ENCODE peak calls at places on chromosomes 13 and 19, in nine cellular contexts. D is ovary; T is colonic mucosa; U is HepG2; V is dorsolateral prefrontal cortex; R is foreskin keratinocyte; E is transverse colon; M is PC-3; I is CD8-positive, alpha-beta T cell. F is an unnamed sample.

GRCh38 chr13:110650436-110650835 is 35.1 kb downstream of the NAXD start:
- DNase-seq in D (no peak), T (peak), U (no peak), V (no peak), R (no peak), E (no peak), M (no peak), I (no peak), F (no peak)

GRCh38 chr19:49672131-49672919 is 4.7 kb upstream of the PRMT1 start:
- DNase-seq in D (peak), T (peak), U (peak), V (peak), R (peak), E (peak), M (peak), I (peak), F (peak)

GRCh38 chr13:94950303-94950702 is 238.0 kb upstream of the SOX21 start:
- DNase-seq in D (no peak), T (no peak), U (no peak), V (no peak), R (no peak), E (no peak), M (no peak), I (no peak), F (no peak)

GRCh38 chr19:52665529-52665928 is 27.4 kb upstream of the ZNF83 start:
- DNase-seq in D (no peak), T (no peak), U (no peak), V (no peak), R (peak), E (no peak), M (peak), I (no peak), F (no peak)

GRCh38 chr13:27481766-27482165 is 31.4 kb upstream of the MTIF3 start:
- DNase-seq in D (peak), T (peak), U (peak), V (no peak), R (peak), E (peak), M (peak), I (no peak), F (peak)

GRCh38 chr19:12828494-12828893 is 5.9 kb downstream of the RTBDN start:
- DNase-seq in D (no peak), T (peak), U (peak), V (no peak), R (no peak), E (peak), M (peak), I (no peak), F (peak)

GRCh38 chr19:30651066-30651465 is 278.9 kb downstream of the ZNF536 start:
- DNase-seq in D (no peak), T (no peak), U (no peak), V (no peak), R (no peak), E (no peak), M (no peak), I (no peak), F (no peak)

GRCh38 chr19:44592451-44592890 is 20.9 kb upstream of the IGSF23 start:
- DNase-seq in D (no peak), T (no peak), U (no peak), V (no peak), R (no peak), E (no peak), M (no peak), I (no peak), F (no peak)

GRCh38 chr19:55368106-55368505 is 2.2 kb downstream of the IL11 start:
- DNase-seq in D (no peak), T (no peak), U (no peak), V (no peak), R (no peak), E (no peak), M (no peak), I (no peak), F (no peak)

GRCh38 chr19:55368701-55369563 is 1.3 kb downstream of the IL11 start:
- DNase-seq in D (no peak), T (no peak), U (no peak), V (no peak), R (no peak), E (no peak), M (peak), I (no peak), F (peak)

GRCh38 chr19:55372316-55373081 is 2.2 kb upstream of the IL11 start:
- DNase-seq in D (no peak), T (no peak), U (peak), V (no peak), R (no peak), E (no peak), M (peak), I (no peak), F (no peak)

GRCh38 chr19:55370305-55370988 is at the start of gene IL11:
- DNase-seq in D (no peak), T (no peak), U (no peak), V (no peak), R (no peak), E (no peak), M (peak), I (no peak), F (peak)

DNA sequence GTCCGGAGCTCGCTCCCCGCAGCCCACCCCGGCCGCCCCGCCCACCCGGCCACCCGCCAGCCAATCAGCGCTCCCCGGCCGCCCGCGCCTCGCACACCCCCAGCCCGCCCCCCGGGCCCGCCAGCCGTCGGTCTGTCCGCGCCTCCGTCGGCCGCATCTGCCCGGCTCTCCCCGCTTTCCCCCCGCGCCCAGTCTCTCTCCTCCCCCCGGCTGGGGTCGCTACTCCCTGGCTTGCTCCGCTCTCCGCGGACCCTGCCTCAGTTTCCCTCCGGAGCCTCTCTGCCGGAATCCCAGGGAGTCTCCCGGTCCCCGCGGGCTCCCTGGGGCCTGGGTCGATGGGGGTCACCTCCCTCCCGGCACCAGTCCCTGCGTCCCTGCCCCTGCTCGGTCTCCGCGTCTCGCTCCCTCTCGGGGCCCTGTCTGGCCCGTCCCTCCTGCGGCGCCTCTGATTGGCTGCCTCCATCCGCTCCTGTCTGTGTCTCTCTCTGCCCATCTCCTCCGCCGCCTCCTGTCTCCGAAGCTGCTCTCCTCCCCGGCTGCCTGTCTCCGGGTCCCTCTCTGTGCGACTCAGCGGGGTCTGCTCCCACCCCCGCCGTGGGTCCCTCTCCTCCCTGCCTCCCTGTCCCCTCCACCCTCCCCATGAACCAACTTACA is 485 bp downstream of the IL11 start:
- DNase-seq in D (no peak), T (no peak), U (no peak), V (no peak), R (peak), E (no peak), M (peak), I (no peak), F (no peak)
- H3K27ac ChIP-seq in D (no peak), T (no peak), U (no peak), V (no peak), R (peak), E (peak), M (peak), I (no peak), F (no peak)

DNA sequence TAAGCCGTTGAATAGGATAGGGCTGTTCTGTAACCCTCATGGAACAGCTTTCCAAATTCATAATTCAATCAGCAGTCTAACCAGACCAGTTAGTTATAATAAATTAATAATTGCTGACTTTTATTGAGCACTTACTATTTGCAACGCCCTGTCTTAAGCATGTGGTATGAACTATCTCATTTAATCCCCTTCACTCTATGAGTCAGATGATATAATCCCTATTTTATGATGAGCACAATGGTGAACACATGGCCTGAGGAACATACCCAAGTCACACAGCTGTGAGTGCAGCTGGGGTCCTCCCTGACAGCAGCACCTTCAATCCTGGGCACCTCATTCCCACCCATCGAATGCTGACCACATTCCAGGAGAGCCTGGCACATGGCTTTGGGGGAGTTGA is 28.0 kb upstream of the SACS start:
- DNase-seq in D (no peak), T (no peak), U (no peak), V (no peak), R (no peak), E (no peak), M (no peak), I (no peak), F (no peak)
- H3K27ac ChIP-seq in D (no peak), T (no peak), U (no peak), V (no peak), R (no peak), E (no peak), M (no peak), I (no peak), F (no peak)

DNA sequence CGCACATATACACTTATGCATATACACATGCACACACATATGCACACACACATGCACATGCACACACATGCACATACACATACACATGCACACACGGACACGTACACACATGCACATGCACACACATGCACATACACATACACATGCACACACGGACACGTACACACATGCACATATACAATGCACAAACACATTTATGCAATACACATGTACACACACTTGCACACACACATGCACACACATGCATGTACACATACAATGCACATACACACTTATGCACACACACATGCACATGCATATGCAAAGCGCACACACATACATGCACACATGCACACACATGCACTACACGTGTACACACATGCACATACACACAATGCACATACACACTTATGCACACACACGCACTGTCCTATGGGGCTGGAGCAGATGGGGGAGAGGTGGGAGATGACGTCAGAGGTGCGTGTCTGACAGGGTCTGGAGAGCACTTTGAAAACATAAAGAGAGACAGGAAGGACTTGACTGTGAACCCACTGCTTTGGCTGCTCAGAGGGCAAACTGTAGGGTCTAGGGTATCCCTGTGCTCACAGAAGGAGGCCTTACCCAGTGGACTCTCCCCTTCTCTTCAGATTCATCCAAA is 108.2 kb downstream of the UQCRFS1 start:
- DNase-seq in D (no peak), T (no peak), U (no peak), V (no peak), R (no peak), E (no peak), M (no peak), I (no peak), F (no peak)
- H3K27ac ChIP-seq in D (no peak), T (no peak), U (no peak), V (no peak), R (no peak), E (no peak), M (no peak), I (no peak), F (no peak)

GRCh38 chr13:75637101-75637774 is 1.1 kb downstream of the LMO7 start:
- DNase-seq in D (no peak), T (no peak), U (no peak), V (no peak), R (no peak), E (no peak), M (no peak), I (no peak), F (no peak)
- H3K27ac ChIP-seq in D (no peak), T (no peak), U (no peak), V (no peak), R (no peak), E (no peak), M (no peak), I (no peak), F (no peak)

GRCh38 chr19:10565028-10565566 is 713 bp downstream of the KRI1 start:
- DNase-seq in D (peak), T (peak), U (no peak), V (peak), R (no peak), E (peak), M (peak), I (peak), F (no peak)
- H3K27ac ChIP-seq in D (peak), T (peak), U (peak), V (peak), R (peak), E (peak), M (peak), I (peak), F (peak)

GRCh38 chr13:60754691-60755090 is 357.7 kb downstream of the TDRD3 start:
- DNase-seq in D (no peak), T (no peak), U (no peak), V (no peak), R (no peak), E (no peak), M (no peak), I (no peak), F (no peak)
- H3K27ac ChIP-seq in D (no peak), T (no peak), U (no peak), V (no peak), R (no peak), E (no peak), M (no peak), I (no peak), F (no peak)

GRCh38 chr19:19050731-19051130 is 13.1 kb upstream of the SLC25A42 start:
- DNase-seq in D (no peak), T (no peak), U (no peak), V (no peak), R (peak), E (no peak), M (no peak), I (no peak), F (no peak)
- H3K27ac ChIP-seq in D (no peak), T (no peak), U (no peak), V (no peak), R (no peak), E (no peak), M (no peak), I (no peak), F (no peak)